ENCODE peak calls at places on chromosome 3, in four cellular contexts. Q is fibroblast of the aortic adventitia, G is DND-41, W is thyroid gland. Y is an unnamed sample.

GRCh38 chr3:133295199-133295901 is 104.5 kb upstream of the BFSP2 start:
- DNase-seq in Q (peak), G (no peak), W (peak), Y (peak)

GRCh38 chr3:33980252-33980651 is 181.8 kb downstream of the PDCD6IP start:
- DNase-seq in Q (peak), G (no peak), W (peak), Y (peak)

GRCh38 chr3:164748626-164749025 is 329.7 kb downstream of the SI start:
- DNase-seq in Q (no peak), G (no peak), W (no peak), Y (no peak)

GRCh38 chr3:50226888-50227389 is 9.1 kb upstream of the GNAI2 start:
- DNase-seq in Q (peak), G (no peak), W (peak), Y (peak)

GRCh38 chr3:46613313-46614005 is 1.1 kb downstream of the FAM240A start:
- DNase-seq in Q (no peak), G (no peak), W (no peak), Y (no peak)

GRCh38 chr3:27596920-27597319 is 112.7 kb upstream of the SLC4A7 start:
- DNase-seq in Q (peak), G (no peak), W (no peak), Y (no peak)

GRCh38 chr3:144524531-144524930 is 552.9 kb downstream of the DIPK2A start:
- DNase-seq in Q (no peak), G (no peak), W (no peak), Y (no peak)

GRCh38 chr3:194979173-194979572 is 291.8 kb downstream of the XXYLT1 start:
- DNase-seq in Q (no peak), G (no peak), W (no peak), Y (no peak)

GRCh38 chr3:182909318-182910040 is 70.9 kb downstream of the DCUN1D1 start:
- DNase-seq in Q (peak), G (no peak), W (no peak), Y (no peak)

GRCh38 chr3:87033205-87033604 is 42.3 kb upstream of the VGLL3 start:
- DNase-seq in Q (no peak), G (no peak), W (no peak), Y (no peak)

GRCh38 chr3:12049675-12050074 is 45.5 kb downstream of the SYN2 start:
- DNase-seq in Q (peak), G (no peak), W (no peak), Y (no peak)

GRCh38 chr3:146308682-146309081 is 57.8 kb upstream of the PLSCR4 start:
- DNase-seq in Q (peak), G (no peak), W (no peak), Y (no peak)

GRCh38 chr3:31614162-31614921 is 81.6 kb downstream of the STT3B start:
- DNase-seq in Q (no peak), G (no peak), W (no peak), Y (no peak)

GRCh38 chr3:31613131-31613626 is 80.5 kb downstream of the STT3B start:
- DNase-seq in Q (no peak), G (no peak), W (no peak), Y (no peak)

GRCh38 chr3:31606453-31606852 is 73.7 kb downstream of the STT3B start:
- DNase-seq in Q (no peak), G (peak), W (no peak), Y (no peak)

GRCh38 chr3:31613654-31614053 is 80.9 kb downstream of the STT3B start:
- DNase-seq in Q (no peak), G (no peak), W (no peak), Y (no peak)

GRCh38 chr3:31610700-31611275 is 78.1 kb downstream of the STT3B start:
- DNase-seq in Q (peak), G (no peak), W (peak), Y (no peak)
- TF ChIP-seq CTCF in Q (peak), G (peak), W (peak), Y (no peak)

GRCh38 chr3:175307642-175308041 is 448.5 kb downstream of the NAALADL2 start:
- DNase-seq in Q (no peak), G (no peak), W (no peak), Y (no peak)
- H3K4me3 ChIP-seq in Q (no peak), G (no peak), W (no peak), Y (peak)

DNA sequence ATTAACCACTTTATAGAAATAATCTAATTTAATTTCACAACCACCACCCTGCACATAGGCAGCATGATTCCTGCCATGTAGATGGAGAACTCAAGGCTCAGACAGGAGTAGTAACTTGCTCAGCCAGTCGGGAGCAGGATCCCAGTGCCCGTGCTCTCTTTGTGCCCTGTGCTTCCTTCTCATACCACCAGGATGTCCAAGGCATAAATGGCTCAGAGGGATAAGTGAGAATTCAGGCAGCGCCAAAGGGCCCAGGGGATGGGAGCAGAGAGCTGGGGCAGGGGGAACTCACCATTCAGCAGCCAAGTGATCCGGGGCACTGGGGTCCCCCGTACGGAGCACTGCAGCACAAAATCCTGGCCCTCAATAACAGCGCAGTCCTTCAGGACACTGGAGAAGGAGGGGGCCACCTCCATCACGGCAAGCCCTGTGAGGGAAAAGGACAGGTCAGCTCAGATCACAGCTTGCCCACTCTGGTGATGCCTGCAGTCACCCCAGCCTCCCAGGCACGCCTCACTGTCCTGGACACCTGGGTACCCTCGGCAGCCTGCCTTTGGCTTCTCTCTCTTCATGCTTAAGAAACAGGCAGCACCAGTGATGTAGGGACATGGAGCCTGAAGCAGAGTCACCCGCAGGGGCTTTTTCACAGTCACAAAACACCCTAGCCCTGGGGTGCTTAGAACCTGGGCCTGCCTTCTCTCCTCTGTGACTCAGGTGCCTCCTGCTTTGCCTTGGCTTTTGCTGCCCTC is 141.0 kb upstream of the HACD2 start:
- DNase-seq in Q (no peak), G (no peak), W (no peak), Y (no peak)
- TF ChIP-seq CTCF in Q (peak), G (no peak), W (no peak), Y (no peak)

DNA sequence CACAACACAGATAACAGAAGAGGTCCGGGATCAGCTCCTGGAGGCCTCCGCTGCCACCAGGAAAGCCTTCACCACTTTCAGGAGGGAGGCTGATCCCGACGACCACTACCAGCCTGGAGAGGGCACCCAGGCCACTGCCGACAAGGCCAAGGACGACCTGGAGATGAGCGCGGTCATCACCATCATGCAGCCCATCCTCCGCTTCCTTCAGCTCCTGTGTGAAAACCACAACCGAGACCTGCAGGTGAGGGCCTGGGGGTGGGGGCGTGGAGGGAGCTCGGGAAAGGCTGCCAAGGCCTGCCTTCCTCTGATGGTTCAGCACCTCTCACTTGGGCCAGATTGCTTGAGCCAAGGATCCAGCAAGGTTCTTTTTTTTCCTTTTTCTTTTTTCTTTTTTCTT is 210.7 kb upstream of the BHLHE40 start:
- DNase-seq in Q (no peak), G (no peak), W (no peak), Y (no peak)
- H3K4me3 ChIP-seq in Q (no peak), G (no peak), W (no peak), Y (no peak)

DNA sequence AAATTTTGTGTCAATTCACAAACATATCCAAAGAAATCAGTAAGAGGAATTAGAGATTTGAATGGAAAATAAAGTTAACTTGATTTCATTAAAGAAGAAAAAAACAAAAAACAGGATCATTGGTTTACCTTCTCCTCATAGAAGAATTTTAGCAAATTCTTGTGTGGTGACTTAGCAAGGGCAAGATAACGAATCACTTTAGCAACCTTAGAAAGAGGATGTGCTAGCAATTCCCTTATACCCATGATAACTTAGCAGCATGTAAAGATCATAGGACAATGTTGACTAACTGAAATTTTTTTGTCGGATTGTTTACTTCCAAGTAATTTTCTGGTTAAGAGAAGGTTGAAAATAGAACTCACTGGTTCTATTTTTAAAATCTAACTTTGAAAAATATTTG is 609.3 kb downstream of the GBE1 start:
- DNase-seq in Q (no peak), G (no peak), W (no peak), Y (no peak)
- TF ChIP-seq CTCF in Q (no peak), G (no peak), W (no peak), Y (no peak)

GRCh38 chr3:4358273-4358672 is 55.1 kb downstream of the SETMAR start:
- DNase-seq in Q (no peak), G (no peak), W (no peak), Y (no peak)

GRCh38 chr3:4351872-4352271 is 48.7 kb downstream of the SETMAR start:
- DNase-seq in Q (no peak), G (no peak), W (no peak), Y (no peak)

GRCh38 chr3:4356642-4357041 is 53.5 kb downstream of the SETMAR start:
- DNase-seq in Q (no peak), G (no peak), W (peak), Y (no peak)

GRCh38 chr3:4356225-4356540 is 53.0 kb downstream of the SETMAR start:
- DNase-seq in Q (no peak), G (no peak), W (no peak), Y (no peak)

GRCh38 chr3:4355401-4356224 is 52.4 kb downstream of the SETMAR start:
- DNase-seq in Q (no peak), G (no peak), W (peak), Y (no peak)
- H3K4me3 ChIP-seq in Q (no peak), G (no peak), W (no peak), Y (no peak)

DNA sequence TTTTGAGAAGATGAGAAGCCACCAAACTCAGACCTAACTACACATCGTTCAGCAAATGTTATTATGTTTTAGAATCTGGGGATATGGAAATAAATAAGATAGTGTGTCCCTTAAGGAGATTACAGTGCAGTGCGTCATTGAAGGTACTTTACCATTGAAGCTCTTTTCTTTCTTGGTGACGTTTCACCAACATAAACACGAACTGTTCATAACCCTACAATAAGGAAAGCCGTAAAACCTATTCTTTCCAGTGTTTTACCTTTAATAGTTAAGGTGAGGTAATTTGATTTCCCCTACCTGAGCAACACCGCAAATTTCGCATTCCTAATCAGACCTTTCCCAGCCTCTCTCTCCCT is 818 bp downstream of the CCDC66 start:
- DNase-seq in Q (no peak), G (no peak), W (no peak), Y (no peak)
- TF ChIP-seq CTCF in Q (no peak), G (no peak), W (no peak), Y (no peak)

DNA sequence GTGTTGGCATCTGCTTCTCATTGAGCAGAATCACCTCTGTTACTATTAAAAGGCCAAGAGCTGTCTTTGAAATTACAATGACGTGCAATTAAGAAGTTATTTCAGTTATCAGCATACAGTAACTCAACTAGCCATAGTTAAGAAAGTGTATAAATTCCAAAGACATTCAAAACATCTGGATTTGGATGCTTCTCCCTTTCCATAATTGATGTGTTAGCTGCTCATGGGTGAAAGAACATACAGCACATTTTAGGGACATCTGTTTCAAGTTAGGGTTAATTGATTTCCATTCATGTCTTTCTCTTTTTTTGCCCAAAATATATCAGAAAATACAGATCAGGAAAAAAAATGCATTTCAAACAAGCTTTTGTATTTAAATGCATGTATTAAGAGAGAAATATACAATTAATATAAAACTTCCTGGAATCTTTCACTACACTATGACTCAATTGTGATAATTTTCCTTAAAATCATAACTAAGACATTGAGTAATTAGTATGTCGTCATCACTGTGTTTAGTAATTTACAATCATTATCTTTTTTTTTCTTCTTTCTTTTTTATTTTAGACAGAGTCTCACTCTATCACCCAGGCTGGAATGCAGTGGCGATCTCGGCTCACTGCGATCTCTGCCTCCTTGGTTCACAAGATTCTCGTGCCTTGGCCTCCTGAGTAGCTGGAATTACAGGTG is 82.6 kb upstream of the MBNL1 start:
- DNase-seq in Q (peak), G (no peak), W (no peak), Y (no peak)
- H3K4me3 ChIP-seq in Q (no peak), G (no peak), W (no peak), Y (no peak)

GRCh38 chr3:124492824-124493223 is 237.4 kb upstream of the UMPS start:
- DNase-seq in Q (peak), G (peak), W (peak), Y (peak)
- TF ChIP-seq CTCF in Q (no peak), G (peak), W (peak), Y (peak)

Y was measured in GM12865.